ENCODE peak calls at places on chromosomes 6 and 20, in nine cellular contexts. One of them, this sample, is unnamed.

GRCh38 chr6:160013987-160014868 is 45.3 kb downstream of the IGF2R start:
- DNase-seq in HepG2: peak
- DNase-seq in GM12892: no peak
- DNase-seq in breast epithelium: no peak
- DNase-seq in prostate gland: no peak
- DNase-seq in transverse colon: peak
- DNase-seq in sigmoid colon: no peak
- DNase-seq in HCT116: no peak
- DNase-seq in spleen: no peak
- DNase-seq in this sample: no peak

GRCh38 chr6:45650527-45651135 is 272.9 kb upstream of the SUPT3H start:
- DNase-seq in HepG2: no peak
- DNase-seq in GM12892: no peak
- DNase-seq in breast epithelium: no peak
- DNase-seq in prostate gland: no peak
- DNase-seq in transverse colon: no peak
- DNase-seq in sigmoid colon: no peak
- DNase-seq in HCT116: peak
- DNase-seq in spleen: no peak
- DNase-seq in this sample: no peak

GRCh38 chr6:142810952-142811514 is 133.9 kb downstream of the HIVEP2 start:
- DNase-seq in HepG2: no peak
- DNase-seq in GM12892: no peak
- DNase-seq in breast epithelium: no peak
- DNase-seq in prostate gland: no peak
- DNase-seq in transverse colon: no peak
- DNase-seq in sigmoid colon: no peak
- DNase-seq in HCT116: no peak
- DNase-seq in spleen: no peak
- DNase-seq in this sample: no peak

GRCh38 chr6:38396209-38396608 is 243.5 kb downstream of the BTBD9 start:
- DNase-seq in HepG2: no peak
- DNase-seq in GM12892: no peak
- DNase-seq in breast epithelium: no peak
- DNase-seq in prostate gland: no peak
- DNase-seq in transverse colon: no peak
- DNase-seq in sigmoid colon: no peak
- DNase-seq in HCT116: no peak
- DNase-seq in spleen: no peak
- DNase-seq in this sample: no peak

GRCh38 chr6:11770546-11771466 is 7.8 kb downstream of the ADTRP start:
- DNase-seq in HepG2: no peak
- DNase-seq in GM12892: peak
- DNase-seq in breast epithelium: peak
- DNase-seq in prostate gland: peak
- DNase-seq in transverse colon: peak
- DNase-seq in sigmoid colon: peak
- DNase-seq in HCT116: peak
- DNase-seq in spleen: peak
- DNase-seq in this sample: no peak

GRCh38 chr6:130020106-130020851 is 1.9 kb downstream of the L3MBTL3 start:
- DNase-seq in HepG2: no peak
- DNase-seq in GM12892: peak
- DNase-seq in breast epithelium: peak
- DNase-seq in prostate gland: peak
- DNase-seq in transverse colon: peak
- DNase-seq in sigmoid colon: peak
- DNase-seq in HCT116: no peak
- DNase-seq in spleen: peak
- DNase-seq in this sample: peak

GRCh38 chr6:31149827-31150447 is 7.7 kb downstream of the CCHCR1 start:
- DNase-seq in HepG2: no peak
- DNase-seq in GM12892: no peak
- DNase-seq in breast epithelium: no peak
- DNase-seq in prostate gland: no peak
- DNase-seq in transverse colon: no peak
- DNase-seq in sigmoid colon: no peak
- DNase-seq in HCT116: no peak
- DNase-seq in spleen: no peak
- DNase-seq in this sample: no peak

GRCh38 chr20:22686097-22686496 is 101.7 kb upstream of the FOXA2 start:
- DNase-seq in HepG2: peak
- DNase-seq in GM12892: no peak
- DNase-seq in breast epithelium: no peak
- DNase-seq in prostate gland: no peak
- DNase-seq in transverse colon: peak
- DNase-seq in sigmoid colon: no peak
- DNase-seq in HCT116: peak
- DNase-seq in spleen: no peak
- DNase-seq in this sample: no peak

GRCh38 chr6:100846276-100846675 is 34.9 kb downstream of the ASCC3 start:
- DNase-seq in HepG2: no peak
- DNase-seq in GM12892: no peak
- DNase-seq in breast epithelium: no peak
- DNase-seq in prostate gland: no peak
- DNase-seq in transverse colon: no peak
- DNase-seq in sigmoid colon: no peak
- DNase-seq in HCT116: no peak
- DNase-seq in spleen: no peak
- DNase-seq in this sample: no peak

GRCh38 chr6:146315321-146316254 is 228.0 kb upstream of the RAB32 start:
- DNase-seq in HepG2: no peak
- DNase-seq in GM12892: no peak
- DNase-seq in breast epithelium: no peak
- DNase-seq in prostate gland: no peak
- DNase-seq in transverse colon: no peak
- DNase-seq in sigmoid colon: no peak
- DNase-seq in HCT116: no peak
- DNase-seq in spleen: no peak
- DNase-seq in this sample: no peak

GRCh38 chr20:32448306-32449056 is 90.3 kb downstream of the ASXL1 start:
- DNase-seq in HepG2: no peak
- DNase-seq in GM12892: no peak
- DNase-seq in breast epithelium: no peak
- DNase-seq in prostate gland: no peak
- DNase-seq in transverse colon: peak
- DNase-seq in sigmoid colon: peak
- DNase-seq in HCT116: no peak
- DNase-seq in spleen: no peak
- DNase-seq in this sample: no peak

DNA sequence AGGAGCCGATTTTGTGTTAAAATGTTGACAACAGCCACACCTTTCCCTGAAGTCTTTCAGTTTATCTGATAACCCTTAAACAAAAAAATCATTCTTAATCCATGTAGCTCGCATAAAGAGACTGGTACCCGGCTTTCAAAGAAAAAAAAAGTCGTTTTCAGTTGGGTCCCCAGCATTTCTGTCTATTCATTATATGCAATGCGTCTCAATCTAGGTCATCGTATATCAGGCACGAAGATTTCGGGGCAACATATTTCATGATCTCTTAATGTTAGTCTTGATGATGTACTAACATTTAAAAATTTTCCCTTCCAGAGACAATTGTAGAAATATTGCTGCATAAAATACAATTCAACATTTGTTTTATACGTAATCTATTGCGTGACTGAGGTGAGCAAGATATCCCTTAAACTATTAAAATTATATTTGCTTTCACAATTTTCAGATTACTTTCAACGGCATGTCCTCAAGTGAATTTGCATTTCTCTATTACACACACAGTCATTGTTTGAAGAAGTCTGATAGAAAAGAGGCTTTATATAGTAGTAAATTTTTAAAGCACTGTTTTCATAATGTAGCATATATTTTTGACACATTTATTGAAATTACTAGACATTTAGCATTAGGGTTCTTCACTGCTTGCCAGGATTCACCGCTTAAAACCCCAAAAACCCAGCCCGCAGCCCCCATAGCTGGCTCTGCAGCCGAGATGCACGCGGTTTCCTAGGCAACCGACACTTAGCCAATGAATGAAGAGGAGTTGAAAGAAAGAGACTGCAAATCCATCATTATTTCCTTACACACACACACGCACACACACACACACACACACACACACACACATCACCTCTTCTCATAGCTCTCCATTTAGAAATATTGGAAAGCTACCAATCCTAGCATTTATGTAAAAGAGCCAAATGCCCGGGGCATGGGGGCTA is 3.1 kb upstream of the TUBB2B start:
- DNase-seq in HepG2: no peak
- DNase-seq in GM12892: no peak
- DNase-seq in breast epithelium: no peak
- DNase-seq in prostate gland: no peak
- DNase-seq in transverse colon: no peak
- DNase-seq in sigmoid colon: no peak
- DNase-seq in HCT116: no peak
- DNase-seq in spleen: no peak
- DNase-seq in this sample: no peak
- TF ChIP-seq POLR2AphosphoS5 in HepG2: no peak
- TF ChIP-seq POLR2AphosphoS5 in GM12892: no peak
- TF ChIP-seq POLR2AphosphoS5 in breast epithelium: no peak
- TF ChIP-seq POLR2AphosphoS5 in prostate gland: no peak
- TF ChIP-seq POLR2AphosphoS5 in transverse colon: no peak
- TF ChIP-seq POLR2AphosphoS5 in sigmoid colon: peak
- TF ChIP-seq POLR2AphosphoS5 in HCT116: no peak
- TF ChIP-seq POLR2AphosphoS5 in spleen: no peak
- TF ChIP-seq POLR2AphosphoS5 in this sample: no peak

GRCh38 chr6:149821492-149821891 is 42.7 kb downstream of the LRP11 start:
- DNase-seq in HepG2: no peak
- DNase-seq in GM12892: no peak
- DNase-seq in breast epithelium: no peak
- DNase-seq in prostate gland: no peak
- DNase-seq in transverse colon: no peak
- DNase-seq in sigmoid colon: no peak
- DNase-seq in HCT116: no peak
- DNase-seq in spleen: no peak
- DNase-seq in this sample: no peak
- TF ChIP-seq POLR2A in HepG2: no peak
- TF ChIP-seq POLR2A in GM12892: no peak
- TF ChIP-seq POLR2A in breast epithelium: no peak
- TF ChIP-seq POLR2A in prostate gland: no peak
- TF ChIP-seq POLR2A in transverse colon: no peak
- TF ChIP-seq POLR2A in sigmoid colon: no peak
- TF ChIP-seq POLR2A in HCT116: no peak
- TF ChIP-seq POLR2A in spleen: no peak
- TF ChIP-seq POLR2A in this sample: no peak

GRCh38 chr20:53902968-53903651 is 167.3 kb downstream of the BCAS1 start:
- DNase-seq in HepG2: no peak
- DNase-seq in GM12892: no peak
- DNase-seq in breast epithelium: no peak
- DNase-seq in prostate gland: no peak
- DNase-seq in transverse colon: no peak
- DNase-seq in sigmoid colon: no peak
- DNase-seq in HCT116: no peak
- DNase-seq in spleen: no peak
- DNase-seq in this sample: no peak

GRCh38 chr20:53904261-53904660 is 166.1 kb downstream of the BCAS1 start:
- DNase-seq in HepG2: no peak
- DNase-seq in GM12892: no peak
- DNase-seq in breast epithelium: no peak
- DNase-seq in prostate gland: no peak
- DNase-seq in transverse colon: no peak
- DNase-seq in sigmoid colon: no peak
- DNase-seq in HCT116: no peak
- DNase-seq in spleen: no peak
- DNase-seq in this sample: no peak

GRCh38 chr20:53905019-53905847 is 165.2 kb downstream of the BCAS1 start:
- DNase-seq in HepG2: no peak
- DNase-seq in GM12892: no peak
- DNase-seq in breast epithelium: no peak
- DNase-seq in prostate gland: no peak
- DNase-seq in transverse colon: no peak
- DNase-seq in sigmoid colon: no peak
- DNase-seq in HCT116: no peak
- DNase-seq in spleen: no peak
- DNase-seq in this sample: no peak

GRCh38 chr20:53901697-53902096 is 168.7 kb downstream of the BCAS1 start:
- DNase-seq in HepG2: no peak
- DNase-seq in GM12892: no peak
- DNase-seq in breast epithelium: no peak
- DNase-seq in prostate gland: no peak
- DNase-seq in transverse colon: no peak
- DNase-seq in sigmoid colon: no peak
- DNase-seq in HCT116: no peak
- DNase-seq in spleen: no peak
- DNase-seq in this sample: no peak

DNA sequence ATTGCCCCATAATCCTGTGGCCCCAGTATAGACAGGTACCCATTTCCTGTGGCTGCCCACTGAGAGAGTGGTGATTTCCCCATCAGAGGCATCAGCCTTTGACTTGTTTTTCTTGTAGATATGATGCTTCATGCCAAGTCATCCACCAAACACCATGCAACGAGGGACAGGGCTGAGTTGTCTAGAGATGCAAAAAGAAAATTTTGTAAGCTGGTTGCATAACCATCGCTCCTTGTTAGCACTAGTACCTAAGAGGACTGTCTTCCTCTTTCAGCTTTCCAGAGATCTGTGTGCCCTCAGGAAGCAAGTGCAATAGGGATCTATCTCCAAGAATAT is 166.8 kb downstream of the BCAS1 start:
- DNase-seq in HepG2: no peak
- DNase-seq in GM12892: no peak
- DNase-seq in breast epithelium: no peak
- DNase-seq in prostate gland: no peak
- DNase-seq in transverse colon: no peak
- DNase-seq in sigmoid colon: no peak
- DNase-seq in HCT116: no peak
- DNase-seq in spleen: no peak
- DNase-seq in this sample: no peak
- TF ChIP-seq POLR2AphosphoS5 in HepG2: no peak
- TF ChIP-seq POLR2AphosphoS5 in GM12892: no peak
- TF ChIP-seq POLR2AphosphoS5 in breast epithelium: no peak
- TF ChIP-seq POLR2AphosphoS5 in prostate gland: no peak
- TF ChIP-seq POLR2AphosphoS5 in transverse colon: no peak
- TF ChIP-seq POLR2AphosphoS5 in sigmoid colon: no peak
- TF ChIP-seq POLR2AphosphoS5 in HCT116: no peak
- TF ChIP-seq POLR2AphosphoS5 in spleen: no peak
- TF ChIP-seq POLR2AphosphoS5 in this sample: no peak

DNA sequence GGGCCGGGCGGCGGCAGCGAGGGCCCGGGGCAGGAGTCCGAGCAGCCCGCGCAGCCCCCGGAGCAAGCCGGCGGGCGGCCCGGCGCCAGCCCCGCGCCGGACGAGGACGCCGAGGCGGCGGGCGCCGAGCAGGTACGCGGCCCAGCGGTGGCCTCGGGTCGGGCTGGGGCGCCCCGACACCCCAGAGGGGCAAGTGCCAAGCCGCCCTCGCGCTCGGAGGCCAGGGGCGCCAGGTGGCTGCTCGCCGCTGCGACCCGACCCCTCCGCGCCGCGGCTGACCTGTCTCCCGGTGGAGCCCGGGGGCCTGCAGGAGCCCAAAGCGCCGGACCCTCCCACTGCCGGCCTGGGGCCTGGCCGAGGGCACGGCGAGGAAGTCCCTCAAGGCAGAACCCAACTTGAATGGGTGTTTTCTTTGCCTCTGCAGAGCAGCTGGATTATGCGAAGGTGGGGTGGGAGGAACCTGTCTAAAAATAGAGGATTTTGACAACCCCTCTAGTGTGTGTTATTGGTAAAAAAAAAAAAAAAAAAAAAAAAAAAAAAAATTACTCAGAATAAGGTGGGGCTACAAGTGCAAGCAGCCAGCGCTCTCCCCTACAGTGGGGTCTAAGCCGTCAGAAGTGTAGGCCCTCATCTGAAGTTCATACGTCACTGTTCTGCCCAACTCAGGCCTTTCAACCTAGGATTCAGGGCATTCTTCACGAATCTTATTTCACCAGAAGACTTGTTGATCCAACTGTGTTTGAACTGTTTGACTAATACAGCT is 609 bp downstream of the OGFRL1 start:
- DNase-seq in HepG2: no peak
- DNase-seq in GM12892: peak
- DNase-seq in breast epithelium: no peak
- DNase-seq in prostate gland: peak
- DNase-seq in transverse colon: peak
- DNase-seq in sigmoid colon: peak
- DNase-seq in HCT116: no peak
- DNase-seq in spleen: peak
- DNase-seq in this sample: no peak
- TF ChIP-seq POLR2A in HepG2: no peak
- TF ChIP-seq POLR2A in GM12892: no peak
- TF ChIP-seq POLR2A in breast epithelium: no peak
- TF ChIP-seq POLR2A in prostate gland: no peak
- TF ChIP-seq POLR2A in transverse colon: no peak
- TF ChIP-seq POLR2A in sigmoid colon: no peak
- TF ChIP-seq POLR2A in HCT116: no peak
- TF ChIP-seq POLR2A in spleen: no peak
- TF ChIP-seq POLR2A in this sample: no peak

This sample was measured in GM12891.